ENCODE peak calls at places on chromosomes 13 and 19, in ten cellular contexts. R is fibroblast of lung, F is adrenal gland, G is mammary epithelial cell, W is upper lobe of left lung, U is stomach, Y is ovary, N is RWPE1, A is AG04450, B is tibial artery. M is an unnamed sample.
A peak's percentile ranks its signal among the peaks of the same experiment; 100 is the strongest.

GRCh38 chr13:24540236-24541126 is 27.9 kb upstream of the PARP4 start:
- DNase-seq in R (no peak), F (peak; percentile 35), G (no peak), W (peak; percentile 84), U (no peak), Y (no peak), N (no peak), A (no peak), B (no peak), M (peak; percentile 22)

GRCh38 chr13:40132249-40132648 is 476.8 kb downstream of the COG6 start:
- DNase-seq in R (no peak), F (no peak), G (no peak), W (no peak), U (no peak), Y (no peak), N (no peak), A (no peak), B (no peak), M (no peak)

GRCh38 chr19:13118424-13119193 is 545 bp downstream of the NACC1 start:
- DNase-seq in R (no peak), F (peak; percentile 58), G (peak; percentile 42), W (peak; percentile 89), U (peak; percentile 52), Y (no peak), N (peak; percentile 76), A (no peak), B (no peak), M (peak; percentile 64)

GRCh38 chr13:72507394-72508199 is 219.8 kb downstream of the MZT1 start:
- DNase-seq in R (no peak), F (no peak), G (no peak), W (no peak), U (no peak), Y (no peak), N (no peak), A (no peak), B (no peak), M (no peak)

GRCh38 chr19:6774821-6775707 is 2.6 kb downstream of the VAV1 start:
- DNase-seq in R (peak; percentile 25), F (no peak), G (no peak), W (no peak), U (no peak), Y (no peak), N (no peak), A (no peak), B (no peak), M (peak; percentile 33)

GRCh38 chr19:18849838-18850400 is 18.2 kb downstream of the UPF1 start:
- DNase-seq in R (no peak), F (no peak), G (no peak), W (no peak), U (no peak), Y (no peak), N (no peak), A (no peak), B (no peak), M (no peak)

GRCh38 chr19:10855879-10856522 is 7.8 kb downstream of the C19orf38 start:
- DNase-seq in R (no peak), F (no peak), G (no peak), W (no peak), U (no peak), Y (no peak), N (no peak), A (no peak), B (no peak), M (no peak)

GRCh38 chr19:28012361-28012760 is 1200.6 kb downstream of the UQCRFS1 start:
- DNase-seq in R (no peak), F (no peak), G (no peak), W (no peak), U (no peak), Y (no peak), N (no peak), A (no peak), B (no peak), M (no peak)

GRCh38 chr19:4583961-4584669 is 24.6 kb upstream of the SEMA6B start:
- DNase-seq in R (no peak), F (peak; percentile 66), G (peak; percentile 46), W (peak; percentile 86), U (no peak), Y (no peak), N (no peak), A (no peak), B (no peak), M (peak; percentile 28)

GRCh38 chr19:54684537-54684936 is 21.8 kb downstream of the LILRB4 start:
- DNase-seq in R (no peak), F (no peak), G (peak; percentile 11), W (no peak), U (no peak), Y (no peak), N (peak; percentile 60), A (no peak), B (no peak), M (no peak)

GRCh38 chr19:42178791-42179500 is 38.5 kb downstream of the DEDD2 start:
- DNase-seq in R (no peak), F (no peak), G (no peak), W (no peak), U (no peak), Y (no peak), N (no peak), A (no peak), B (no peak), M (no peak)

GRCh38 chr19:6119031-6119430 is 8.7 kb upstream of the RFX2 start:
- DNase-seq in R (no peak), F (no peak), G (no peak), W (no peak), U (no peak), Y (no peak), N (no peak), A (no peak), B (no peak), M (no peak)

GRCh38 chr13:48962281-48962680 is 13.4 kb upstream of the FNDC3A start:
- DNase-seq in R (no peak), F (no peak), G (peak; percentile 70), W (no peak), U (no peak), Y (no peak), N (peak; percentile 26), A (no peak), B (no peak), M (no peak)

GRCh38 chr13:30133554-30133912 is 173.8 kb downstream of the KATNAL1 start:
- DNase-seq in R (no peak), F (no peak), G (no peak), W (peak; percentile 81), U (peak; percentile 88), Y (no peak), N (no peak), A (no peak), B (no peak), M (peak; percentile 79)

GRCh38 chr13:110616103-110617101 is 1.1 kb downstream of the NAXD start:
- DNase-seq in R (peak; percentile 54), F (peak; percentile 64), G (peak; percentile 74), W (no peak), U (peak; percentile 55), Y (peak; percentile 60), N (peak; percentile 67), A (no peak), B (peak; percentile 77), M (peak; percentile 52)

GRCh38 chr19:54473071-54473941 is at the start of gene CDC42EP5:
- DNase-seq in R (peak; percentile 84), F (peak; percentile 54), G (peak; percentile 65), W (peak; percentile 90), U (peak; percentile 50), Y (peak; percentile 79), N (no peak), A (peak; percentile 71), B (peak; percentile 88), M (peak; percentile 88)

GRCh38 chr13:98280176-98280510 is 103.1 kb upstream of the RNF113B start:
- DNase-seq in R (no peak), F (no peak), G (no peak), W (no peak), U (no peak), Y (no peak), N (no peak), A (no peak), B (no peak), M (no peak)

GRCh38 chr13:75226092-75226491 is 255.9 kb downstream of the TBC1D4 start:
- DNase-seq in R (no peak), F (no peak), G (peak; percentile 14), W (peak; percentile 65), U (no peak), Y (no peak), N (no peak), A (no peak), B (no peak), M (no peak)
- H3K27ac ChIP-seq in R (no peak overlapping the region), F (no peak overlapping the region), G (peak overlapping the region; percentile 13), W (peak overlapping the region; percentile 63), U (no peak overlapping the region), Y (no peak overlapping the region), N (peak overlapping the region; percentile 84), A (no peak overlapping the region), B (no peak overlapping the region), M (no peak overlapping the region)

DNA sequence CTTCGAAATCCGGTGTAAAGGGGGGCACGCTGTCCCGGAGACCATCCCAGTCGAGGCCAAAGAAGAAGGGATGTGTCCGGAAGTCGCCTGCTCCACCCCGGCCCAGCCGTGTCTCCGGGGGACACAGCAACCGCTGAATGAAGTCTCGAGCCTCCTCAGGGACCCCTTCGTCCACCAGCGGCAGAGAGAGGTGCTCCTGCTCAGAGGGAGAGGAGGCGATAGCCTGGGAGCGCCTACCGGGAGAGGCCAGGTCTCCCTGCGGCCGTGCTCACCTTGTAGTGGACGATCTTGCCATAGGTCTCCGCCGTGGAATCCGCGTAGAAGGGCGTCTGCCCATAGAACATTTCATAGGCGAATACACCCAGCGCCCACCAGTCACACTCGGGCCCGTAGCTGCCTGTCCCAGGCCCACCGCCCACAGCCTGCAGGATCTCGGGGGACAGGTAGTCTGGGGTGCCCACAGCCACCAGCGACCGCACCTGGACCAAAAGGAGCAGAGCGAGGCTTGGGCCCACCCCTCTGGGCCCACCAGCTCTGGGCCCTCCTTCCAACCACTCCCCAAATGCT is 4.8 kb downstream of the DMPK start:
- DNase-seq in R (no peak), F (no peak), G (no peak), W (peak; percentile 70), U (no peak), Y (peak; percentile 30), N (no peak), A (no peak), B (no peak), M (no peak)
- H3K27ac ChIP-seq in R (no peak overlapping the region), F (no peak overlapping the region), G (no peak overlapping the region), W (no peak overlapping the region), U (no peak overlapping the region), Y (no peak overlapping the region), N (peak overlapping the region; percentile 98), A (no peak overlapping the region), B (no peak overlapping the region), M (no peak overlapping the region)

GRCh38 chr19:17775991-17776803 is 18.7 kb upstream of the B3GNT3 start:
- DNase-seq in R (peak; percentile 66), F (no peak), G (no peak), W (peak; percentile 81), U (no peak), Y (no peak), N (no peak), A (no peak), B (no peak), M (no peak)
- H3K27ac ChIP-seq in R (no peak overlapping the region), F (no peak overlapping the region), G (no peak overlapping the region), W (no peak overlapping the region), U (no peak overlapping the region), Y (no peak overlapping the region), N (no peak overlapping the region), A (no peak overlapping the region), B (no peak overlapping the region), M (no peak overlapping the region)

DNA sequence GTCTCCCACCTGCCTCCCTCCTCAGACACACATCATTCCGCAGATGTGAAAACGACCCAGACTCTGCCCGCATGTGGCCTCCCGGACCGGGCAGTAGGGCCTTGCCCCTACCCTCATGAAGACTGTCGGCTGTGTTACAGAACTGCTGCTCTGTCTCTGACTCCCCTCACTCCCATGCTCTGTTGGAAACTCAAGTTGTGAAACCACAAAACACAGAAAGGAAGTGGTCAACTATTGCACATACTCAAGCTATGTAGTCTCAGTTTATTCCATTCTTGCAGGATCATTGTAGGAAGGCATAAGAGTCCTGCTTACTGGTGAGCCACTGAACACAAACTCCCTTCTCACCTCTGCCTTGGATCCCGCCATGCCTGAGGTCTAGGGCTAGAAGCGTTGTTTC is 129.6 kb downstream of the DLEU7 start:
- DNase-seq in R (peak; percentile 73), F (peak; percentile 25), G (peak; percentile 81), W (peak; percentile 32), U (no peak), Y (no peak), N (no peak), A (peak; percentile 34), B (no peak), M (peak; percentile 19)
- H3K27ac ChIP-seq in R (no peak overlapping the region), F (peak overlapping the region; percentile 48), G (no peak overlapping the region), W (peak overlapping the region; percentile 57), U (peak overlapping the region; percentile 50), Y (no peak overlapping the region), N (no peak overlapping the region), A (no peak overlapping the region), B (no peak overlapping the region), M (no peak overlapping the region)

M was measured in colonic mucosa.